ENCODE peak calls at places on chromosomes 6 and 20, in five cellular contexts. U is PC-3; L is CD4-positive, alpha-beta T cell; F is CD8-positive, alpha-beta T cell; Q is activated CD8-positive, alpha-beta T cell treated with anti-CD3 and anti-CD28 coated beads for 36 hours. D is an unnamed sample.

GRCh38 chr20:2693286-2693995 is 861 bp downstream of the EBF4 start:
- ATAC-seq in U (peak; percentile 16), L (peak; percentile 72), F (peak; percentile 64), Q (peak; percentile 69), D (peak; percentile 34)

GRCh38 chr6:110331816-110332215 is 26.3 kb downstream of the METTL24 start:
- ATAC-seq in U (no peak), L (no peak), F (no peak), Q (no peak), D (no peak)

GRCh38 chr6:143696327-143697000 is 18.7 kb downstream of the PHACTR2 start:
- ATAC-seq in U (no peak), L (no peak), F (no peak), Q (no peak), D (no peak)

GRCh38 chr6:131163886-131164285 is 28.6 kb downstream of the AKAP7 start:
- ATAC-seq in U (no peak), L (no peak), F (no peak), Q (no peak), D (no peak)

GRCh38 chr6:4402477-4402976 is 267.2 kb upstream of the ECI2 start:
- ATAC-seq in U (peak; percentile 91), L (no peak), F (no peak), Q (no peak), D (no peak)

GRCh38 chr6:166464418-166465400 is 82.0 kb upstream of the MPC1 start:
- ATAC-seq in U (no peak), L (no peak), F (no peak), Q (no peak), D (no peak)

GRCh38 chr6:53591873-53592272 is 47.0 kb upstream of the GCLC start:
- ATAC-seq in U (no peak), L (no peak), F (no peak), Q (peak; percentile 34), D (no peak)

GRCh38 chr6:89197141-89197540 is 20.0 kb downstream of the GABRR1 start:
- ATAC-seq in U (no peak), L (no peak), F (no peak), Q (no peak), D (no peak)

GRCh38 chr20:35129647-35130069 is 17.5 kb downstream of the EDEM2 start:
- ATAC-seq in U (peak; percentile 98), L (no peak), F (no peak), Q (peak; percentile 79), D (no peak)

GRCh38 chr6:21271431-21272155 is 322.0 kb upstream of the SOX4 start:
- ATAC-seq in U (no peak), L (no peak), F (no peak), Q (no peak), D (no peak)

GRCh38 chr6:39086294-39086693 is 28.7 kb downstream of the SAYSD1 start:
- ATAC-seq in U (no peak), L (no peak), F (no peak), Q (peak; percentile 88), D (peak; percentile 85)

GRCh38 chr6:4723383-4723782 is 52.8 kb upstream of the CDYL start:
- ATAC-seq in U (no peak), L (no peak), F (no peak), Q (no peak), D (peak; percentile 41)

GRCh38 chr6:109453594-109454482 is 1.7 kb downstream of the MICAL1 start:
- ATAC-seq in U (no peak), L (no peak), F (no peak), Q (no peak), D (no peak)

GRCh38 chr6:6039946-6040509 is 33.3 kb upstream of the NRN1 start:
- ATAC-seq in U (no peak), L (no peak), F (no peak), Q (peak; percentile 24), D (no peak)

GRCh38 chr6:15472626-15473025 is 190.2 kb downstream of the DTNBP1 start:
- ATAC-seq in U (no peak), L (no peak), F (no peak), Q (no peak), D (no peak)

GRCh38 chr6:18823782-18824386 is 436.7 kb downstream of the RNF144B start:
- ATAC-seq in U (no peak), L (no peak), F (no peak), Q (no peak), D (no peak)

GRCh38 chr6:151501511-151502136 is 7.8 kb downstream of the CCDC170 start:
- ATAC-seq in U (no peak), L (no peak), F (no peak), Q (no peak), D (no peak)

GRCh38 chr6:119602215-119603178 is 252.9 kb upstream of the MAN1A1 start:
- ATAC-seq in U (peak; percentile 46), L (no peak), F (no peak), Q (no peak), D (no peak)

GRCh38 chr6:67886036-67886707 is 748.9 kb upstream of the ADGRB3 start:
- ATAC-seq in U (no peak), L (no peak), F (no peak), Q (no peak), D (no peak)

GRCh38 chr20:50019466-50020256 is 36.9 kb downstream of the SNAI1 start:
- ATAC-seq in U (peak; percentile 83), L (no peak), F (no peak), Q (no peak), D (no peak)

GRCh38 chr20:2880650-2881049 is 7.4 kb downstream of the PTPRA start:
- ATAC-seq in U (no peak), L (no peak), F (no peak), Q (no peak), D (no peak)

GRCh38 chr20:6663751-6664388 is 103.6 kb upstream of the BMP2 start:
- ATAC-seq in U (no peak), L (no peak), F (no peak), Q (no peak), D (no peak)

GRCh38 chr20:16125810-16126209 is 447.4 kb downstream of the KIF16B start:
- ATAC-seq in U (no peak), L (no peak), F (no peak), Q (no peak), D (no peak)

GRCh38 chr20:62667530-62668440 is 25.5 kb downstream of the SLCO4A1 start:
- ATAC-seq in U (no peak), L (no peak), F (no peak), Q (no peak), D (no peak)

GRCh38 chr6:117138407-117138806 is 127.0 kb upstream of the VGLL2 start:
- ATAC-seq in U (no peak), L (no peak), F (no peak), Q (no peak), D (no peak)

GRCh38 chr6:163717106-163717764 is 302.7 kb downstream of the QKI start:
- ATAC-seq in U (no peak), L (no peak), F (no peak), Q (no peak), D (no peak)

GRCh38 chr6:159117031-159117430 is 52.2 kb upstream of the FNDC1 start:
- ATAC-seq in U (no peak), L (no peak), F (no peak), Q (no peak), D (no peak)

GRCh38 chr6:168301648-168302398 is 17.8 kb downstream of the DACT2 start:
- ATAC-seq in U (no peak), L (no peak), F (no peak), Q (no peak), D (peak; percentile 25)

GRCh38 chr6:9516207-9516606 is 898.7 kb downstream of the TFAP2A start:
- ATAC-seq in U (peak; percentile 98), L (no peak), F (no peak), Q (no peak), D (no peak)

GRCh38 chr6:67200626-67201403 is 1434.3 kb upstream of the ADGRB3 start:
- ATAC-seq in U (no peak), L (no peak), F (no peak), Q (no peak), D (peak; percentile 8)

GRCh38 chr20:45121388-45121787 is 2.9 kb downstream of the WFDC12 start:
- ATAC-seq in U (no peak), L (no peak), F (no peak), Q (no peak), D (no peak)

GRCh38 chr6:46130665-46131064 is 876 bp downstream of the ENPP4 start:
- ATAC-seq in U (no peak), L (no peak), F (no peak), Q (no peak), D (no peak)

D was measured in stimulated activated memory B cell treated with anti-CD40 and anti-IgM and Interleukin-4, amounts not matched to agents 10 μg/mL and 1 μg/mL and 100 μg/mL, for 72 hours.